ENCODE peak calls at places on chromosomes 3 and 15, in four cellular contexts. One of them, this sample, is unnamed.

GRCh38 chr15:68413363-68414255 is 18.4 kb downstream of the ITGA11 start:
- DNase-seq in tibial artery: peak
- DNase-seq in kidney epithelial cell: no peak
- DNase-seq in mucosa of descending colon: no peak
- DNase-seq in this sample: no peak

GRCh38 chr15:75696854-75697259 is 15.8 kb downstream of the CSPG4 start:
- DNase-seq in mucosa of descending colon: no peak
- DNase-seq in tibial artery: no peak
- DNase-seq in kidney epithelial cell: no peak
- DNase-seq in this sample: no peak

GRCh38 chr3:62201438-62202035 is 171.8 kb downstream of the FEZF2 start:
- DNase-seq in mucosa of descending colon: no peak
- DNase-seq in tibial artery: no peak
- DNase-seq in kidney epithelial cell: no peak
- DNase-seq in this sample: peak

GRCh38 chr3:63051920-63052319 is 176.7 kb upstream of the CADPS start:
- DNase-seq in mucosa of descending colon: no peak
- DNase-seq in tibial artery: no peak
- DNase-seq in kidney epithelial cell: no peak
- DNase-seq in this sample: no peak

GRCh38 chr3:100068758-100069345 is 45.4 kb downstream of the FILIP1L start:
- DNase-seq in tibial artery: peak
- DNase-seq in mucosa of descending colon: peak
- DNase-seq in kidney epithelial cell: peak
- DNase-seq in this sample: peak

GRCh38 chr3:151925876-151926275 is 52.4 kb downstream of the SUCNR1 start:
- DNase-seq in kidney epithelial cell: peak
- DNase-seq in tibial artery: no peak
- DNase-seq in mucosa of descending colon: no peak
- DNase-seq in this sample: no peak

GRCh38 chr15:42404461-42405235 is 45.3 kb downstream of the CAPN3 start:
- DNase-seq in mucosa of descending colon: no peak
- DNase-seq in kidney epithelial cell: no peak
- DNase-seq in tibial artery: no peak
- DNase-seq in this sample: no peak

GRCh38 chr3:31699309-31699953 is 166.7 kb downstream of the STT3B start:
- DNase-seq in mucosa of descending colon: no peak
- DNase-seq in tibial artery: no peak
- DNase-seq in kidney epithelial cell: no peak
- DNase-seq in this sample: no peak

GRCh38 chr3:134430174-134430573 is 55.6 kb downstream of the ANAPC13 start:
- DNase-seq in tibial artery: no peak
- DNase-seq in kidney epithelial cell: no peak
- DNase-seq in mucosa of descending colon: no peak
- DNase-seq in this sample: no peak

GRCh38 chr3:47408839-47409229 is 28.0 kb downstream of the PTPN23 start:
- DNase-seq in mucosa of descending colon: no peak
- DNase-seq in kidney epithelial cell: no peak
- DNase-seq in tibial artery: no peak
- DNase-seq in this sample: no peak

GRCh38 chr15:99252326-99252725 is 1.0 kb downstream of the LRRC28 start:
- DNase-seq in tibial artery: no peak
- DNase-seq in mucosa of descending colon: no peak
- DNase-seq in kidney epithelial cell: no peak
- DNase-seq in this sample: no peak

GRCh38 chr3:184907941-184908649 is 96.1 kb downstream of the VPS8 start:
- DNase-seq in mucosa of descending colon: no peak
- DNase-seq in tibial artery: no peak
- DNase-seq in kidney epithelial cell: no peak
- DNase-seq in this sample: no peak

GRCh38 chr3:191959876-191960418 is 499.0 kb downstream of the PYDC2 start:
- DNase-seq in kidney epithelial cell: peak
- DNase-seq in mucosa of descending colon: no peak
- DNase-seq in tibial artery: no peak
- DNase-seq in this sample: no peak

GRCh38 chr3:185717121-185717520 is 107.7 kb downstream of the IGF2BP2 start:
- DNase-seq in mucosa of descending colon: no peak
- DNase-seq in kidney epithelial cell: peak
- DNase-seq in tibial artery: no peak
- DNase-seq in this sample: no peak

GRCh38 chr3:13135251-13135810 is 62.1 kb upstream of the IQSEC1 start:
- DNase-seq in mucosa of descending colon: no peak
- DNase-seq in kidney epithelial cell: no peak
- DNase-seq in tibial artery: peak
- DNase-seq in this sample: no peak

GRCh38 chr15:38226867-38227266 is 25.8 kb upstream of the SPRED1 start:
- DNase-seq in mucosa of descending colon: no peak
- DNase-seq in kidney epithelial cell: peak
- DNase-seq in tibial artery: no peak
- DNase-seq in this sample: no peak

GRCh38 chr3:106425021-106425420 is 556.2 kb upstream of the CBLB start:
- DNase-seq in kidney epithelial cell: no peak
- DNase-seq in mucosa of descending colon: no peak
- DNase-seq in tibial artery: no peak
- DNase-seq in this sample: no peak

GRCh38 chr3:105394177-105394576 is 27.5 kb downstream of the ALCAM start:
- DNase-seq in tibial artery: no peak
- DNase-seq in mucosa of descending colon: no peak
- DNase-seq in kidney epithelial cell: no peak
- DNase-seq in this sample: no peak

GRCh38 chr3:184005981-184006507 is 11.6 kb downstream of the ABCC5 start:
- DNase-seq in kidney epithelial cell: peak
- DNase-seq in mucosa of descending colon: peak
- DNase-seq in tibial artery: peak
- DNase-seq in this sample: peak

GRCh38 chr15:52645916-52646315 is 33.3 kb downstream of the ATOSA start:
- DNase-seq in tibial artery: no peak
- DNase-seq in kidney epithelial cell: no peak
- DNase-seq in mucosa of descending colon: no peak
- DNase-seq in this sample: no peak

GRCh38 chr3:30258426-30259392 is 347.7 kb upstream of the TGFBR2 start:
- DNase-seq in tibial artery: no peak
- DNase-seq in kidney epithelial cell: no peak
- DNase-seq in mucosa of descending colon: no peak
- DNase-seq in this sample: no peak

GRCh38 chr3:124964432-124964831 is 29.9 kb upstream of the MUC13 start:
- DNase-seq in mucosa of descending colon: no peak
- DNase-seq in kidney epithelial cell: no peak
- DNase-seq in tibial artery: no peak
- DNase-seq in this sample: no peak

GRCh38 chr3:42031808-42032475 is 59.2 kb upstream of the TRAK1 start:
- DNase-seq in mucosa of descending colon: no peak
- DNase-seq in kidney epithelial cell: no peak
- DNase-seq in tibial artery: peak
- DNase-seq in this sample: no peak

GRCh38 chr3:96983731-96984130 is 169.3 kb downstream of the EPHA6 start:
- DNase-seq in tibial artery: no peak
- DNase-seq in mucosa of descending colon: no peak
- DNase-seq in kidney epithelial cell: no peak
- DNase-seq in this sample: no peak

GRCh38 chr3:193840111-193840641 is 247.2 kb downstream of the OPA1 start:
- DNase-seq in tibial artery: no peak
- DNase-seq in kidney epithelial cell: no peak
- DNase-seq in mucosa of descending colon: no peak
- DNase-seq in this sample: no peak

GRCh38 chr3:39962566-39962965 is 153.2 kb downstream of the MYRIP start:
- DNase-seq in mucosa of descending colon: no peak
- DNase-seq in tibial artery: no peak
- DNase-seq in kidney epithelial cell: no peak
- DNase-seq in this sample: no peak

GRCh38 chr3:189186093-189186492 is 14.3 kb downstream of the TPRG1 start:
- DNase-seq in tibial artery: peak
- DNase-seq in mucosa of descending colon: no peak
- DNase-seq in kidney epithelial cell: peak
- DNase-seq in this sample: no peak

GRCh38 chr15:48153526-48153925 is 24.6 kb downstream of the MYEF2 start:
- DNase-seq in kidney epithelial cell: no peak
- DNase-seq in mucosa of descending colon: no peak
- DNase-seq in tibial artery: no peak
- DNase-seq in this sample: no peak

GRCh38 chr15:44381223-44381622 is 46.2 kb upstream of the CTDSPL2 start:
- DNase-seq in kidney epithelial cell: no peak
- DNase-seq in mucosa of descending colon: no peak
- DNase-seq in tibial artery: no peak
- DNase-seq in this sample: no peak

GRCh38 chr15:72172796-72173195 is 24.8 kb downstream of the GRAMD2A start:
- DNase-seq in kidney epithelial cell: no peak
- DNase-seq in mucosa of descending colon: no peak
- DNase-seq in tibial artery: no peak
- DNase-seq in this sample: no peak

GRCh38 chr15:63203451-63204090 is 14.2 kb downstream of the RAB8B start:
- DNase-seq in kidney epithelial cell: no peak
- DNase-seq in tibial artery: no peak
- DNase-seq in mucosa of descending colon: no peak
- DNase-seq in this sample: no peak

GRCh38 chr3:37852097-37852496 is 9.6 kb upstream of the CTDSPL start:
- DNase-seq in kidney epithelial cell: no peak
- DNase-seq in tibial artery: no peak
- DNase-seq in mucosa of descending colon: no peak
- DNase-seq in this sample: no peak

GRCh38 chr3:73513260-73513659 is 111.5 kb downstream of the PDZRN3 start:
- DNase-seq in mucosa of descending colon: peak
- DNase-seq in kidney epithelial cell: peak
- DNase-seq in tibial artery: no peak
- DNase-seq in this sample: no peak

GRCh38 chr3:127637546-127637945 is 8.6 kb downstream of the PODXL2 start:
- DNase-seq in tibial artery: no peak
- DNase-seq in mucosa of descending colon: no peak
- DNase-seq in kidney epithelial cell: no peak
- DNase-seq in this sample: no peak

DNA sequence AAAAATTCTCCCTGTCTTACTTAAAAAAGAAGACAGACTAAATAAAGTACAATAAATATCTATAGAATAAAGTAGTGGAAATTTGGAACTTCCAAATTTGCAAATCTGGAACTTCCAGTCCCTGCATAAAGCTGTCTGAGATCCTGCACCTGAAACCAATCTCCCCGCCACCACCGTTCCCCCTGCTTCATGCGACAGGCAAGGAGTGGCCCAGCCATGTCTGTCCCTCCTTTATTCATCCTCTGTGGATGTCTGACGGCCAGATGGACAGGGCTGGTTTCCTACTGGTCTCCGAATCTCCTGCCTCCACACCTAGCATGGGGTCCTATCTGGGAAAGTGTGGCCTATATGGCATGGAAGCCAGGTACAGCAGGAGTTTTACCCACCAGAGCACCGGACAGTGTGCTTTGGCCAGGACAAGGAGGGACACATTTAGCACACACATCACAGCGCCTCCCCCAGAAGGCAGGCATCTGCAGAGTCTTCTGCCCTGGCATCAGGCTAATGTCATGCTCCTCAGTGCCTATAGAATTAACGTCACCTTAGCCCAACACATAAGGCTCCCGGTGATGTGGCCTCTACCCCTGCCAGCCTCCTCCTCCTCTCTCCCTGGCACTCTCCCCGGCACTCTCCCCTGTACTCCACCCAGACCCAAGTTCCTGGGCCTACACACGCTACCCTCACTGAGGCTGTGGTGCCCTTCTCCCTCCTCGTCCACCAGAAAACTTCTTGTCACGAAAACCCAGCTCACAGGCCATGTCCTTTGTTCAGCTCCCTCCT is 170.8 kb downstream of the XXYLT1 start:
- DNase-seq in kidney epithelial cell: no peak
- DNase-seq in mucosa of descending colon: peak
- DNase-seq in tibial artery: peak
- DNase-seq in this sample: no peak
- TF ChIP-seq CTCF in kidney epithelial cell: no peak
- TF ChIP-seq CTCF in mucosa of descending colon: no peak
- TF ChIP-seq CTCF in tibial artery: no peak
- TF ChIP-seq CTCF in this sample: no peak

GRCh38 chr3:9955611-9956352 is 3.6 kb upstream of the PRRT3 start:
- DNase-seq in tibial artery: no peak
- DNase-seq in mucosa of descending colon: no peak
- DNase-seq in kidney epithelial cell: no peak
- DNase-seq in this sample: no peak

GRCh38 chr3:9951598-9951961 is 628 bp downstream of the PRRT3 start:
- DNase-seq in tibial artery: no peak
- DNase-seq in kidney epithelial cell: no peak
- DNase-seq in mucosa of descending colon: no peak
- DNase-seq in this sample: no peak

GRCh38 chr3:9955067-9955502 is 2.9 kb upstream of the PRRT3 start:
- DNase-seq in kidney epithelial cell: no peak
- DNase-seq in tibial artery: no peak
- DNase-seq in mucosa of descending colon: no peak
- DNase-seq in this sample: no peak

GRCh38 chr3:9951962-9952805 is at the start of gene PRRT3:
- DNase-seq in kidney epithelial cell: no peak
- DNase-seq in tibial artery: no peak
- DNase-seq in mucosa of descending colon: peak
- DNase-seq in this sample: peak

GRCh38 chr3:9957214-9957613 is 5.0 kb upstream of the PRRT3 start:
- DNase-seq in kidney epithelial cell: no peak
- DNase-seq in tibial artery: no peak
- DNase-seq in mucosa of descending colon: no peak
- DNase-seq in this sample: no peak
- TF ChIP-seq CTCF in kidney epithelial cell: peak
- TF ChIP-seq CTCF in tibial artery: peak
- TF ChIP-seq CTCF in mucosa of descending colon: no peak
- TF ChIP-seq CTCF in this sample: no peak

GRCh38 chr3:160951677-160952487 is 153.3 kb downstream of the B3GALNT1 start:
- DNase-seq in tibial artery: no peak
- DNase-seq in mucosa of descending colon: no peak
- DNase-seq in kidney epithelial cell: no peak
- DNase-seq in this sample: no peak

GRCh38 chr3:160956785-160957184 is 148.4 kb downstream of the B3GALNT1 start:
- DNase-seq in tibial artery: no peak
- DNase-seq in mucosa of descending colon: no peak
- DNase-seq in kidney epithelial cell: no peak
- DNase-seq in this sample: peak

GRCh38 chr3:160950542-160950941 is 154.6 kb downstream of the B3GALNT1 start:
- DNase-seq in tibial artery: no peak
- DNase-seq in kidney epithelial cell: no peak
- DNase-seq in mucosa of descending colon: no peak
- DNase-seq in this sample: no peak

GRCh38 chr3:160950954-160951353 is 154.2 kb downstream of the B3GALNT1 start:
- DNase-seq in kidney epithelial cell: no peak
- DNase-seq in mucosa of descending colon: no peak
- DNase-seq in tibial artery: no peak
- DNase-seq in this sample: no peak

DNA sequence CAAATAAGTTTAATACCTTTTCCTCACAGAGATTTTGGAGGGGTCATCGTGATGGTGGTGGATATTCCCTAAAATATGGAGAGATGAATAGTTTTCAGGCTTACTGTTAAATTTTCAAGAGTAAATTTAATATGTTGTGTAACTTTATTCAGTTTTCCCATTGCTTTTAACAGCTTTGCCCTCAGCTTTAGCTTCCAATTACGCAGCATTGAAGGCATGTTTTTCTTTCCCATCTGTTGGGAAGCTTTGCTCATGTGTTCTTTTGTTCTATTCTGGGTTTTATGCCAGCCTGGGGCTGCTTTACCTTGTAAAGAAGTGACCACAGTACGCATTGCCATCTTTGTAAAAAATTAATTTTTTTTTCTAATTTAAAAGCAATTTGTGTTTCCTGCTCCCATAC is 151.5 kb downstream of the B3GALNT1 start:
- DNase-seq in kidney epithelial cell: no peak
- DNase-seq in mucosa of descending colon: no peak
- DNase-seq in tibial artery: no peak
- DNase-seq in this sample: no peak
- TF ChIP-seq CTCF in kidney epithelial cell: no peak
- TF ChIP-seq CTCF in mucosa of descending colon: no peak
- TF ChIP-seq CTCF in tibial artery: no peak
- TF ChIP-seq CTCF in this sample: no peak

GRCh38 chr3:115913069-115913686 is 289.9 kb downstream of the GAP43 start:
- DNase-seq in tibial artery: no peak
- DNase-seq in kidney epithelial cell: no peak
- DNase-seq in mucosa of descending colon: no peak
- DNase-seq in this sample: no peak
- TF ChIP-seq CTCF in tibial artery: no peak
- TF ChIP-seq CTCF in kidney epithelial cell: peak
- TF ChIP-seq CTCF in mucosa of descending colon: no peak
- TF ChIP-seq CTCF in this sample: no peak